ENCODE peak calls at places on chromosomes 2 and 18, in eight cellular contexts. R is suprapubic skin; Y is AG09319; O is colonic mucosa; T is body of pancreas; U is GM12865; D is activated CD8-positive, alpha-beta T cell treated with anti-CD3 and anti-CD28 coated beads for 36 hours; E is lower leg skin. P is an unnamed sample.

GRCh38 chr2:182240862-182241371 is 185.9 kb downstream of the PDE1A start:
- DNase-seq in O (peak), E (no peak), T (peak), R (no peak), U (peak), D (peak), Y (no peak), P (peak)

GRCh38 chr2:128545829-128546228 is 227.2 kb upstream of the HS6ST1 start:
- DNase-seq in D (no peak), U (no peak), T (no peak), E (no peak), Y (no peak), R (no peak), O (no peak), P (no peak)

GRCh38 chr2:74822771-74823283 is 11.1 kb upstream of the HK2 start:
- DNase-seq in O (no peak), T (no peak), Y (no peak), U (no peak), R (no peak), D (no peak), E (no peak), P (no peak)

GRCh38 chr2:217900010-217900779 is 102.6 kb downstream of the TNS1 start:
- DNase-seq in O (no peak), U (no peak), Y (no peak), D (no peak), T (peak), E (no peak), R (no peak), P (no peak)

GRCh38 chr2:16425462-16426336 is 239.9 kb downstream of the CYRIA start:
- DNase-seq in D (no peak), E (no peak), U (no peak), T (peak), Y (no peak), R (no peak), O (peak), P (no peak)

GRCh38 chr2:156329031-156329921 is 3.2 kb downstream of the NR4A2 start:
- DNase-seq in D (no peak), T (no peak), O (no peak), R (no peak), U (no peak), E (no peak), Y (no peak), P (no peak)

GRCh38 chr18:35553300-35553699 is 28.2 kb upstream of the GALNT1 start:
- DNase-seq in T (no peak), D (no peak), R (no peak), E (no peak), O (no peak), Y (no peak), U (no peak), P (no peak)

GRCh38 chr18:1018211-1018651 is 113.6 kb downstream of the ADCYAP1 start:
- DNase-seq in R (no peak), O (no peak), T (no peak), Y (no peak), D (no peak), E (no peak), U (no peak), P (no peak)

GRCh38 chr2:74092236-74092635 is 55.5 kb downstream of the BOLA3 start:
- DNase-seq in T (no peak), E (no peak), R (no peak), O (no peak), U (no peak), D (no peak), Y (no peak), P (no peak)

GRCh38 chr18:22946841-22947240 is 13.7 kb downstream of the RBBP8 start:
- DNase-seq in Y (no peak), E (no peak), R (no peak), T (no peak), D (no peak), U (no peak), O (no peak), P (no peak)

GRCh38 chr2:105489168-105489878 is 90.5 kb upstream of the FHL2 start:
- DNase-seq in E (no peak), O (no peak), Y (no peak), T (peak), D (no peak), R (no peak), U (no peak), P (no peak)

GRCh38 chr2:96117701-96118588 is 1.6 kb upstream of the ADRA2B start:
- DNase-seq in E (no peak), D (peak), R (no peak), U (no peak), T (no peak), O (no peak), Y (no peak), P (no peak)

GRCh38 chr18:48946329-48946835 is 4.4 kb downstream of the SMAD7 start:
- DNase-seq in E (no peak), Y (no peak), R (no peak), D (no peak), O (no peak), U (no peak), T (peak), P (no peak)

GRCh38 chr2:205607146-205607545 is 75.2 kb upstream of the NRP2 start:
- DNase-seq in Y (no peak), R (no peak), E (no peak), D (no peak), O (no peak), T (no peak), U (no peak), P (no peak)

GRCh38 chr2:234792566-234792965 is 159.3 kb upstream of the SH3BP4 start:
- DNase-seq in D (no peak), U (no peak), T (no peak), R (no peak), E (no peak), Y (no peak), O (no peak), P (no peak)

GRCh38 chr2:15767679-15768078 is 172.7 kb upstream of the MYCN start:
- DNase-seq in R (no peak), U (no peak), E (no peak), D (no peak), T (no peak), Y (no peak), O (no peak), P (no peak)

GRCh38 chr18:48656582-48656981 is 117.8 kb downstream of the CTIF start:
- DNase-seq in D (no peak), Y (no peak), T (no peak), O (no peak), E (no peak), U (no peak), R (no peak), P (no peak)

GRCh38 chr18:25467226-25468065 is 115.5 kb upstream of the ZNF521 start:
- DNase-seq in T (no peak), Y (peak), O (no peak), D (no peak), U (no peak), R (no peak), E (no peak), P (no peak)

GRCh38 chr2:213834746-213835145 is 550.5 kb downstream of the SPAG16 start:
- DNase-seq in O (no peak), D (no peak), R (no peak), U (no peak), E (no peak), Y (peak), T (no peak), P (no peak)

GRCh38 chr18:44771957-44772917 is 91.5 kb downstream of the SETBP1 start:
- DNase-seq in U (no peak), D (no peak), E (no peak), O (peak), R (no peak), T (peak), Y (no peak), P (no peak)

GRCh38 chr2:9753276-9753600 is 90.0 kb upstream of the TAF1B start:
- DNase-seq in U (peak), D (peak), O (peak), R (no peak), E (peak), Y (peak), T (peak), P (no peak)

GRCh38 chr18:32919799-32920198 is 147.0 kb upstream of the KLHL14 start:
- DNase-seq in R (no peak), U (peak), Y (no peak), O (no peak), E (no peak), D (peak), T (peak), P (peak)

GRCh38 chr2:228541794-228542193 is 360.3 kb upstream of the SPHKAP start:
- DNase-seq in D (no peak), R (no peak), E (no peak), U (no peak), Y (no peak), T (no peak), O (no peak), P (no peak)

GRCh38 chr2:15532996-15533395 is 28.1 kb downstream of the NBAS start:
- DNase-seq in O (no peak), T (no peak), R (no peak), U (no peak), D (no peak), Y (no peak), E (no peak), P (no peak)

GRCh38 chr2:81976998-81977397 is 1672.4 kb upstream of the LRRTM1 start:
- DNase-seq in R (no peak), D (no peak), T (no peak), E (no peak), Y (no peak), O (no peak), U (no peak), P (no peak)

GRCh38 chr2:121019073-121019472 is 265.9 kb downstream of the TFCP2L1 start:
- DNase-seq in T (no peak), U (no peak), Y (no peak), D (no peak), R (no peak), E (no peak), O (no peak), P (no peak)

GRCh38 chr2:191705084-191705483 is 27.1 kb downstream of the NABP1 start:
- DNase-seq in O (no peak), D (no peak), R (no peak), T (no peak), E (no peak), Y (no peak), U (no peak), P (no peak)

GRCh38 chr2:9771481-9772017 is 71.7 kb upstream of the TAF1B start:
- DNase-seq in D (no peak), O (no peak), R (peak), T (no peak), E (no peak), U (no peak), Y (peak), P (no peak)

GRCh38 chr2:25831744-25832449 is 46.4 kb downstream of the ASXL2 start:
- DNase-seq in T (no peak), Y (no peak), R (no peak), O (no peak), D (peak), U (no peak), E (no peak), P (no peak)

GRCh38 chr18:657998-658946 is 819 bp downstream of the TYMS start:
- DNase-seq in U (peak), O (peak), T (peak), D (peak), R (peak), E (peak), Y (peak), P (peak)

GRCh38 chr18:65706646-65707045 is 44.2 kb upstream of the CDH7 start:
- DNase-seq in E (no peak), D (no peak), U (no peak), T (no peak), Y (no peak), O (no peak), R (no peak), P (no peak)

GRCh38 chr2:240987588-240987987 is 10.8 kb upstream of the SNED1 start:
- DNase-seq in R (peak), U (no peak), T (peak), E (no peak), O (no peak), D (no peak), Y (no peak), P (no peak)

GRCh38 chr2:236209535-236209934 is 41.3 kb upstream of the GBX2 start:
- DNase-seq in U (no peak), T (no peak), Y (no peak), D (no peak), O (no peak), E (no peak), R (no peak), P (no peak)

GRCh38 chr18:55588001-55588875 is at the start of gene TCF4:
- DNase-seq in T (peak), R (peak), Y (no peak), O (peak), E (peak), U (peak), D (peak), P (peak)

GRCh38 chr18:22493940-22494339 is 76.2 kb upstream of the CTAGE1 start:
- DNase-seq in E (no peak), R (no peak), D (no peak), Y (no peak), U (no peak), T (no peak), O (no peak), P (no peak)

GRCh38 chr18:25164837-25165791 is 186.9 kb downstream of the ZNF521 start:
- DNase-seq in U (peak), T (peak), R (no peak), O (no peak), Y (peak), D (no peak), E (no peak), P (no peak)

GRCh38 chr18:41073372-41073954 is 881.6 kb upstream of the PIK3C3 start:
- DNase-seq in O (no peak), U (no peak), R (no peak), E (no peak), Y (no peak), T (no peak), D (no peak), P (no peak)

GRCh38 chr2:180523629-180524340 is 456.6 kb upstream of the UBE2E3 start:
- DNase-seq in O (no peak), D (no peak), U (no peak), Y (peak), E (peak), R (no peak), T (no peak), P (no peak)

GRCh38 chr2:52238782-52239181 is 1206.8 kb upstream of the NRXN1 start:
- DNase-seq in Y (no peak), R (no peak), E (no peak), T (no peak), D (no peak), O (no peak), U (no peak), P (no peak)

GRCh38 chr2:27316655-27317412 is 6.1 kb downstream of the MPV17 start:
- DNase-seq in U (no peak), Y (no peak), R (no peak), T (peak), O (no peak), D (no peak), E (no peak), P (no peak)
- TF ChIP-seq CTCF in U (no peak), Y (no peak), R (no peak), T (no peak), O (no peak), D (no peak), E (no peak), P (no peak)

DNA sequence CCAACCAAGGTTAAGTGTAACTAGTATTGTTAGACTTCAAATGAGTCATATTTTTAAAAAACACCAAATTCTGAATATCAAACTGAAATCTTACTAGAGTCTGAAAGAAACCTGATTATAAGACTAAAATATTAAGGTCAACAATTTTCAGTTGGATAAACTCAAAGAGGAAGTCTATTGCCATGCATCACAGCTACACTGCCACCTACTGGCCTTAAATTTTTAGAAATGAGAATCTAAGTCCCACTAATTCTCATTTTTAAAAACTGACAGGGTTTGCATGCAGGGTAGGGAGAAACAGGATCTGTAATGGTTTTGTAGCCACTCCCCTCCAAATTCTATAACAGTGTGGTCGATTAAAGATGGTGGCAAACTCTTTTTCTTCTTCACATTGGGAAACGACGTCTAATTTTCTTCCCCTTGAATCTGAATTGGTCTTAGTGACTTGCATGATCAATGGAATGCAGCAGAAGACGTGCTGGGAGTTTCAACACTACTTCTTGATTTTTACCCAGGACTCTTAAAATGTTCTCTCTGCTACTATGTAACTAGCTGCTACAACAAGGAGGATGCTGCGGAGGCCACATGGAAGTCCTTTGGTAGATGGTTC is 176.1 kb upstream of the SESTD1 start:
- DNase-seq in R (no peak), U (peak), O (no peak), E (no peak), D (no peak), T (no peak), Y (no peak), P (no peak)
- TF ChIP-seq CTCF in R (peak), U (peak), O (peak), E (no peak), D (peak), T (peak), Y (peak), P (peak)

GRCh38 chr2:151953467-151953866 is 125.2 kb upstream of the ARL5A start:
- DNase-seq in R (no peak), Y (no peak), T (no peak), D (no peak), U (no peak), E (no peak), O (no peak), P (no peak)
- TF ChIP-seq CTCF in R (no peak), Y (no peak), T (no peak), D (no peak), U (no peak), E (no peak), O (no peak), P (no peak)

GRCh38 chr2:127003028-127003800 is 103.7 kb downstream of the BIN1 start:
- DNase-seq in T (no peak), O (no peak), U (no peak), E (no peak), Y (no peak), D (no peak), R (no peak), P (no peak)
- TF ChIP-seq CTCF in T (no peak), O (no peak), U (no peak), E (no peak), Y (no peak), D (no peak), R (no peak), P (no peak)

DNA sequence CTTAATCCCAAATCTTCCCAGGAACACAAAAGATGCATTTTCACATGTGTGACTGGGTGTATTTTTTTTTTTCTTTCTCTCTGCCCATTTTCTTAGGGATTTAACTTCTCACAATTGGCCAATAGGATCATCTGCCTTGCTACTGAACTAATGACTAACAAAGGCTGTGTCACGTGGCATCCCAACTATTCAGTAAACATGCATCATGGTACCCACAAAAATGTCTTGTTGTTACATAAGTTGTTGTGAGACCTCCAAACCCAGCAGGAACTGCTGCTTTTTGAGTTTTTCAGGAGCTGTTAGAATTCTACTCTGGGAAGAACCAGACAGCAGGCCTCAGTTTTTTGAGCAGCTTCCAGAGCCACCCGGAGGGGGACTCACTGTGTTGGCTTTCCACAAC is 31.9 kb downstream of the GAD1 start:
- DNase-seq in R (no peak), U (no peak), T (no peak), O (no peak), E (no peak), D (no peak), Y (peak), P (no peak)
- TF ChIP-seq CTCF in R (no peak), U (no peak), T (no peak), O (no peak), E (no peak), D (no peak), Y (no peak), P (no peak)

GRCh38 chr18:71426441-71426840 is 1117.7 kb downstream of the CBLN2 start:
- DNase-seq in U (no peak), O (no peak), Y (no peak), T (no peak), E (no peak), R (no peak), D (no peak), P (no peak)

GRCh38 chr18:71431689-71432088 is 1112.5 kb downstream of the CBLN2 start:
- DNase-seq in R (no peak), E (no peak), U (no peak), T (no peak), Y (no peak), O (no peak), D (no peak), P (no peak)

DNA sequence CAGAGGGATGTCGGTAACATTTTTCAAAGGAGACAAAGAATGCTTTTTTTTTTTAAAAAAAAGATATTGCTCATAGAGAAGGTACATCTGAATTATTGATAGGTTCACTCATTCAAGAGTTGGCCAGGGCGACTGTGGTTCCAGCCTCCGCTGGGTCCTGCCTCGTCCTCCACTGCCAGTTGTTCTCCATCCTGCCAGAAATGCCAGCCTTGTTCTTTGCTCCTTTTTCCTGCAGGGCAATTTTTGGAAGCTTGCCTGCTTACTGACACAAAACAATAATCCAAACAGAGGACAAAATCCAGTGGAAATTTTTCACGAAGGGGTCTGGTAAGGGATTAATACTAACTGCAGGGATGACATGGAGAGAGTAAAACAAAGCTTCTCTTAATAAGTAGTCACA is 1113.0 kb downstream of the CBLN2 start:
- DNase-seq in E (no peak), D (no peak), Y (no peak), U (no peak), T (no peak), O (no peak), R (no peak), P (no peak)
- TF ChIP-seq CTCF in E (no peak), D (no peak), Y (no peak), U (no peak), T (no peak), O (no peak), R (no peak), P (no peak)

GRCh38 chr18:5543036-5543671 is 643 bp downstream of the EPB41L3 start:
- DNase-seq in T (no peak), D (no peak), E (no peak), R (no peak), U (no peak), O (no peak), Y (no peak), P (peak)

GRCh38 chr18:5543854-5544389 is at the start of gene EPB41L3:
- DNase-seq in Y (no peak), T (peak), R (peak), O (peak), U (no peak), E (no peak), D (no peak), P (peak)

GRCh38 chr18:5542393-5543035 is 1.3 kb downstream of the EPB41L3 start:
- DNase-seq in Y (no peak), R (peak), O (peak), D (no peak), E (no peak), U (no peak), T (no peak), P (peak)

DNA sequence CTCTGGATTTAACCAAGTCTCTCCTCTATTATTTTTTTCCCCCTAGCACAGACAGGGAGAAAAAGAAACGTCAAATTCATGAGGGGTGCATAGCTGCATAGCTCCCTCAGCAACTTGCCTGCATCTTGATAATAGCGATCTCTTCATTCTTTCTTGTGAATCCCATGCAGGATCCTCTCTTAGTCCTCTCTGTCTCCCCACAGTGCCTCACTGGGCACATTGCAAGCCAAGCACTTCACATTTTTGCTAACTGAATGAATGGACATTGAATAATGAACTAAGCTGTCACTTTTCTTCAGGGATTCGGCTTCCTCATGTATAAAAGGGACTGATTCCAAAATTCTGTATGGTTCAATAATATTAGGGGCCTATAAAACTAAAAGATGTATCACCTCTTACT is 2.9 kb upstream of the EPB41L3 start:
- DNase-seq in Y (peak), D (no peak), R (no peak), U (peak), T (peak), O (no peak), E (peak), P (peak)
- TF ChIP-seq CTCF in Y (peak), D (no peak), R (peak), U (no peak), T (peak), O (no peak), E (no peak), P (no peak)